ENCODE peak calls at places on chromosome 4, in six cellular contexts. B is kidney tubule cell; W is NCI-H748 treated with DMSO at 0.1 percent for 48 hours; S is activated naive CD4-positive, alpha-beta T cell treated with anti-CD3 and anti-CD28 coated beads, Interleukin-2, amount 50 U/mL, for 16 hours; H is stimulated activated CD4-positive, alpha-beta T cell treated with anti-CD3 and anti-CD28 coated beads, Interleukin-1b, Interleukin-23, amount 100 ng/mL, for 4 hours; G is amniotic epithelial cell. R is an unnamed sample.

GRCh38 chr4:88458091-88458740 is 1.3 kb downstream of the HERC5 start:
- DNase-seq in B (no peak), W (no peak), H (no peak), G (no peak), S (no peak), R (no peak)

GRCh38 chr4:1770245-1770644 is 22.8 kb upstream of the FGFR3 start:
- DNase-seq in W (no peak), B (no peak), G (no peak), S (no peak), H (no peak), R (no peak)

GRCh38 chr4:106767991-106768390 is 268.1 kb downstream of the DKK2 start:
- DNase-seq in S (no peak), G (no peak), B (no peak), H (no peak), W (no peak), R (no peak)

GRCh38 chr4:74228691-74229640 is 71.0 kb downstream of the MTHFD2L start:
- DNase-seq in H (peak; percentile 55), B (peak; percentile 80), G (peak; percentile 73), W (peak; percentile 10), S (peak; percentile 74), R (peak; percentile 1)

GRCh38 chr4:185541251-185541671 is 6.0 kb upstream of the PDLIM3 start:
- DNase-seq in H (no peak), S (no peak), B (no peak), G (no peak), W (no peak), R (no peak)

GRCh38 chr4:87073570-87074470 is 139.0 kb downstream of the AFF1 start:
- DNase-seq in H (peak; percentile 22), B (peak; percentile 43), S (peak; percentile 58), G (peak; percentile 50), W (peak; percentile 58), R (peak; percentile 97)

GRCh38 chr4:8538703-8539567 is 41.3 kb upstream of the GPR78 start:
- DNase-seq in H (no peak), S (no peak), G (peak; percentile 80), W (no peak), B (peak; percentile 94), R (no peak)

GRCh38 chr4:77728420-77728819 is 90.7 kb downstream of the CNOT6L start:
- DNase-seq in B (no peak), G (no peak), S (no peak), H (no peak), W (no peak), R (no peak)

R was measured in DMS153.